ENCODE peak calls at places on chromosomes 11 and 22, in eight cellular contexts. M, K, J, L, F, H, E and A are unnamed samples.

GRCh38 chr11:47480762-47481161 is 31.8 kb upstream of the RAPSN start:
- DNase-seq in H (no peak), J (no peak), F (no peak), M (no peak), L (no peak), K (no peak), E (no peak), A (no peak)

GRCh38 chr22:47029244-47030001 is 267.0 kb downstream of the TBC1D22A start:
- DNase-seq in J (no peak), L (no peak), E (no peak), H (peak; percentile 6), K (no peak), F (no peak), M (peak; percentile 27), A (no peak)

GRCh38 chr11:7637447-7638157 is 35.7 kb downstream of the CYB5R2 start:
- DNase-seq in E (no peak), J (peak; percentile 65), K (no peak), L (no peak), H (no peak), F (peak; percentile 62), M (no peak), A (peak; percentile 67)

GRCh38 chr11:8768625-8769333 is 86.2 kb downstream of the RPL27A start:
- DNase-seq in F (no peak), E (no peak), J (peak; percentile 89), M (no peak), L (peak; percentile 61), K (no peak), H (no peak), A (peak; percentile 69)

GRCh38 chr11:4025957-4026324 is 68.7 kb upstream of the RRM1 start:
- DNase-seq in M (no peak), H (no peak), E (no peak), F (no peak), K (no peak), J (peak; percentile 10), L (no peak), A (no peak)

GRCh38 chr11:85310479-85310878 is 316.7 kb downstream of the DLG2 start:
- DNase-seq in K (no peak), F (no peak), H (no peak), E (no peak), L (no peak), M (no peak), J (no peak), A (no peak)

GRCh38 chr22:26168934-26169311 is 339 bp upstream of the SEZ6L start:
- DNase-seq in K (no peak), F (no peak), J (no peak), L (no peak), H (no peak), M (peak; percentile 32), E (peak; percentile 17), A (peak; percentile 13)

GRCh38 chr11:61694971-61695706 is 14.9 kb downstream of the DAGLA start:
- DNase-seq in J (no peak), F (no peak), L (peak; percentile 64), K (no peak), E (peak; percentile 45), M (no peak), H (peak; percentile 43), A (peak; percentile 75)

GRCh38 chr11:17004486-17005148 is 9.6 kb downstream of the PLEKHA7 start:
- DNase-seq in K (no peak), E (no peak), J (no peak), H (no peak), F (no peak), M (no peak), L (peak; percentile 64), A (no peak)

GRCh38 chr22:41752011-41752975 is 48.2 kb upstream of the CCDC134 start:
- DNase-seq in M (no peak), L (no peak), F (no peak), H (no peak), E (no peak), K (no peak), J (no peak), A (no peak)

GRCh38 chr11:27720277-27720830 is 20.1 kb upstream of the BDNF start:
- DNase-seq in M (no peak), H (peak; percentile 21), J (peak; percentile 68), E (peak; percentile 50), L (no peak), K (peak; percentile 77), F (peak; percentile 52), A (peak; percentile 50)

GRCh38 chr11:21933095-21933494 is 259.8 kb upstream of the ANO5 start:
- DNase-seq in E (no peak), H (no peak), M (no peak), L (no peak), K (no peak), F (no peak), J (no peak), A (no peak)

DNA sequence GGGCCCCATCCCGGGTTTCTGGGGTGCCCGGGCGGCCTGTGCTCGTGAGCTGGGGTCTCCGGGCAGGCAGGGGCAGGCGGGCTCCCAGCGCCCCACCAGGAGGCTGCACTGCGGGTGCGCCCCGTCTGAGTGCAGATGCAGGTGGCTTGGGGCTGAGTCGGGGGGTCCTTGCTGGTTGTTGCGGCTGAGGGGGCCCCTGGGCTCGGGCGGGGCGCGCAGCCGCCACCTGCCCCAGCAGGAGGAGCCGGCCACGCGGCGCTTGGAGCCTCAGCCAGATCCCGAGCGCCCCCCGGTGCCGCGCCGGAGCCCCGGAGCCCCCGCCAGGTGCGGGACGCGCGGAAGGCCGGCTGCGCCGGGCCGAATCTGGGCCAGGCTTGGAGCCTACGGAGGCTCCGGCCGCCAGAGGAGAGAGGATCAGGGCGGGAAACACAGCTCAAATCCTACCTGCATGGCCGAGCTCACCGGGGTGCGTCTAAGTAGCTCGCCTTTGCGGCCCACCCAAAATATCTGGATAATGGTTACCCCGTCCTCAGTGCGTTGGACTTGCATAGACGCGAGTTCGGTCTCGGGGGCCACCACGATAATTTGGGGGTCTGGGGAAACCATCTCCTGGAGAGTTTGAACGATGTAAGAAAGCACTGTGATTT is 625 bp upstream of the IGF2 start:
- DNase-seq in M (no peak), H (no peak), F (no peak), J (no peak), L (no peak), E (no peak), K (no peak), A (no peak)
- TF ChIP-seq CTCF in M (no peak), H (no peak), F (no peak), J (no peak), L (no peak), E (no peak), K (no peak), A (no peak)

GRCh38 chr11:102223859-102224258 is 93.4 kb upstream of the BIRC3 start:
- DNase-seq in E (no peak), F (no peak), L (no peak), H (no peak), M (no peak), J (peak; percentile 42), K (no peak), A (no peak)

GRCh38 chr11:102225689-102226562 is 91.4 kb upstream of the BIRC3 start:
- DNase-seq in H (no peak), L (peak; percentile 52), M (no peak), K (no peak), F (peak; percentile 87), E (no peak), J (peak; percentile 97), A (no peak)

GRCh38 chr11:102229510-102230119 is 87.7 kb upstream of the BIRC3 start:
- DNase-seq in J (no peak), L (peak; percentile 32), K (no peak), H (no peak), M (no peak), F (no peak), E (no peak), A (no peak)

GRCh38 chr11:102230186-102230585 is 87.1 kb upstream of the BIRC3 start:
- DNase-seq in H (no peak), M (no peak), L (peak; percentile 94), E (no peak), F (no peak), K (no peak), J (no peak), A (no peak)

DNA sequence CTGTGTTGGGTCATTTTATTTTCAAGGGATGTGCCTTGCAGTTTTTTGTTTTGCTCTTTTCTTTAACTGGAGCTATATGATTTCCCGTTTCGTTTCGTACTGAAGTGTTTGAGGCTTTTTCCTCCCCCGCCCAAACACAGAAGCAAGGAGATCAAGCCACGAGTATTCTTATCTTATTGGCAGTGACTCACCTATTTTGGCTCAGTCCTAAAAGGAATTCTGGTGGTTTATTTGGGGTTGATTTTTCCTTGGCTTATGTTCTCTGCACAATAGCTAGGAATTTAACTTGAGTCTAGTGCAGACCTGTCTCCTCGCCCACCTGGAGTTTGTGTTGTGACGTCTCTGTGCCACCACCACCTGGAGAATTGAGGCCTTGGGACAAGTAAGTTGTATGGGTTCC is 90.6 kb upstream of the BIRC3 start:
- DNase-seq in F (peak; percentile 61), K (no peak), J (peak; percentile 88), M (no peak), L (peak; percentile 77), H (no peak), E (peak; percentile 10), A (no peak)
- TF ChIP-seq CTCF in F (no peak), K (no peak), J (no peak), M (no peak), L (no peak), H (no peak), E (no peak), A (no peak)

GRCh38 chr11:1231396-1232327 is 8.8 kb downstream of the MUC5B start:
- DNase-seq in H (peak; percentile 33), J (no peak), K (peak; percentile 3), F (no peak), L (no peak), E (peak; percentile 6), M (no peak), A (no peak)

GRCh38 chr11:1232328-1233321 is 9.8 kb downstream of the MUC5B start:
- DNase-seq in J (no peak), F (no peak), M (no peak), L (no peak), K (no peak), H (peak; percentile 17), E (peak; percentile 8), A (no peak)

GRCh38 chr11:1234771-1235614 is 12.1 kb downstream of the MUC5B start:
- DNase-seq in F (no peak), J (no peak), E (no peak), M (no peak), H (peak; percentile 7), K (peak; percentile 3), L (no peak), A (no peak)

GRCh38 chr11:1234054-1234720 is 11.3 kb downstream of the MUC5B start:
- DNase-seq in J (no peak), E (peak; percentile 8), F (no peak), K (peak; percentile 5), M (no peak), H (peak; percentile 13), L (no peak), A (no peak)

GRCh38 chr11:1233351-1234053 is 10.6 kb downstream of the MUC5B start:
- DNase-seq in M (no peak), F (no peak), K (peak; percentile 2), J (no peak), H (peak; percentile 81), E (peak; percentile 52), L (no peak), A (no peak)
- TF ChIP-seq CTCF in M (no peak), F (no peak), K (no peak), J (no peak), H (peak; percentile 15), E (peak; percentile 73), L (peak; percentile 52), A (no peak)

DNA sequence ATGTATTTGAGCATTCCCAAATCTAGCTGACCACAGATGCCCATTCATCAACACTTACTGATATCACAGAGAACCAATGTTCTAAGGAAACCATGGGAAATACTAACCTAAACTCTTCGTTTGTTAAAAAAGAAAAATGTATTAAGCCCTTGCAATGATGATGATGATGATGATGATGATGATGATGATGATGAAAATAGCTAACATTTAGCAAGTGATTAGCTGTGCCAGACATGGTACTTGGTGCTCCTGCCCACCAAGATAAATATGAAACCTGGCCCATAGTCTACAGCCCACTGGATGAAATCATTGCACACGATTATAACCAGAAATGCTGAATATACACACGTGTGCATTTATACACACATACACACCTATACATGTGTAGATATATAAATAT is 37.5 kb downstream of the SMCO4 start:
- DNase-seq in J (no peak), F (no peak), E (no peak), M (no peak), L (no peak), H (no peak), K (no peak), A (no peak)
- TF ChIP-seq CTCF in J (no peak), F (no peak), E (no peak), M (no peak), L (no peak), H (no peak), K (no peak), A (no peak)